ENCODE peak calls at places on chromosomes 12 and 14, in eight cellular contexts. T, S, N, F, V, Y, R and D are unnamed samples.

GRCh38 chr14:69559581-69560011 is 15.1 kb downstream of the CCDC177 start:
- DNase-seq in R (no peak), V (no peak), F (no peak), N (no peak), Y (no peak), S (no peak), T (no peak), D (no peak)

GRCh38 chr12:131229426-131230339 is 276.0 kb downstream of the ADGRD1 start:
- DNase-seq in F (no peak), R (no peak), V (no peak), Y (peak), T (no peak), S (no peak), N (peak), D (no peak)

GRCh38 chr14:106228541-106229158 is 702.3 kb downstream of the TMEM121 start:
- DNase-seq in V (no peak), T (no peak), R (no peak), Y (no peak), S (no peak), F (no peak), N (no peak), D (no peak)

GRCh38 chr12:22100952-22101748 is 55.1 kb downstream of the CMAS start:
- DNase-seq in N (peak), F (no peak), Y (peak), S (peak), V (peak), T (no peak), R (peak), D (no peak)

GRCh38 chr12:102958073-102958829 is 777 bp downstream of the ASCL1 start:
- DNase-seq in F (no peak), N (no peak), S (no peak), V (no peak), R (no peak), Y (peak), T (no peak), D (no peak)

GRCh38 chr12:79844693-79845092 is 90.2 kb downstream of the PPP1R12A start:
- DNase-seq in S (peak), R (no peak), V (peak), F (no peak), Y (peak), T (no peak), N (no peak), D (peak)

GRCh38 chr12:110223777-110224378 is 57.2 kb upstream of the ATP2A2 start:
- DNase-seq in T (no peak), S (peak), Y (no peak), V (no peak), R (no peak), F (no peak), N (no peak), D (no peak)

GRCh38 chr12:57474862-57475261 is 4.8 kb downstream of the ARHGAP9 start:
- DNase-seq in T (no peak), N (no peak), F (no peak), S (no peak), R (no peak), V (no peak), Y (no peak), D (no peak)

GRCh38 chr14:33567736-33568124 is 383.1 kb downstream of the EGLN3 start:
- DNase-seq in N (no peak), F (no peak), Y (no peak), T (no peak), R (no peak), V (no peak), S (no peak), D (no peak)

GRCh38 chr14:74963705-74964271 is 8.4 kb upstream of the PGF start:
- DNase-seq in N (no peak), T (no peak), S (no peak), V (no peak), F (no peak), Y (no peak), R (no peak), D (no peak)

GRCh38 chr12:10339441-10339840 is 31.8 kb downstream of the KLRD1 start:
- DNase-seq in N (no peak), T (no peak), R (no peak), V (no peak), Y (peak), F (no peak), S (no peak), D (no peak)

GRCh38 chr12:28925726-28926376 is 223.2 kb upstream of the FAR2 start:
- DNase-seq in V (peak), Y (no peak), F (no peak), T (no peak), S (no peak), R (no peak), N (peak), D (no peak)